ENCODE peak calls at places on chromosomes 5 and 9, in eight cellular contexts. One of them, this sample, is unnamed.

GRCh38 chr5:158178535-158178934 is 319.6 kb upstream of the CLINT1 start:
- DNase-seq in bronchial epithelial cell: no peak
- DNase-seq in heart right ventricle: no peak
- DNase-seq in mucosa of descending colon: no peak
- DNase-seq in psoas muscle: no peak
- DNase-seq in lower lobe of right lung: no peak
- DNase-seq in CD4-positive, alpha-beta T cell: no peak
- DNase-seq in HFFc6: no peak
- DNase-seq in this sample: no peak

GRCh38 chr5:4018968-4019766 is 423.5 kb downstream of the IRX1 start:
- DNase-seq in lower lobe of right lung: no peak
- DNase-seq in heart right ventricle: no peak
- DNase-seq in bronchial epithelial cell: peak
- DNase-seq in CD4-positive, alpha-beta T cell: no peak
- DNase-seq in mucosa of descending colon: no peak
- DNase-seq in psoas muscle: no peak
- DNase-seq in HFFc6: no peak
- DNase-seq in this sample: no peak

GRCh38 chr5:35815089-35815936 is 41.4 kb upstream of the IL7R start:
- DNase-seq in mucosa of descending colon: no peak
- DNase-seq in bronchial epithelial cell: peak
- DNase-seq in lower lobe of right lung: no peak
- DNase-seq in heart right ventricle: no peak
- DNase-seq in CD4-positive, alpha-beta T cell: no peak
- DNase-seq in HFFc6: peak
- DNase-seq in psoas muscle: no peak
- DNase-seq in this sample: no peak

GRCh38 chr5:136133416-136134383 is 1.1 kb downstream of the SMAD5 start:
- DNase-seq in heart right ventricle: peak
- DNase-seq in bronchial epithelial cell: peak
- DNase-seq in CD4-positive, alpha-beta T cell: no peak
- DNase-seq in mucosa of descending colon: peak
- DNase-seq in HFFc6: peak
- DNase-seq in lower lobe of right lung: peak
- DNase-seq in psoas muscle: peak
- DNase-seq in this sample: no peak

GRCh38 chr5:120817044-120817985 is 353.2 kb downstream of the PRR16 start:
- DNase-seq in HFFc6: peak
- DNase-seq in heart right ventricle: no peak
- DNase-seq in mucosa of descending colon: no peak
- DNase-seq in CD4-positive, alpha-beta T cell: no peak
- DNase-seq in lower lobe of right lung: no peak
- DNase-seq in psoas muscle: no peak
- DNase-seq in bronchial epithelial cell: peak
- DNase-seq in this sample: no peak

GRCh38 chr9:75019022-75019421 is 9.1 kb downstream of the CARNMT1 start:
- DNase-seq in CD4-positive, alpha-beta T cell: no peak
- DNase-seq in HFFc6: no peak
- DNase-seq in heart right ventricle: no peak
- DNase-seq in psoas muscle: no peak
- DNase-seq in mucosa of descending colon: no peak
- DNase-seq in lower lobe of right lung: no peak
- DNase-seq in bronchial epithelial cell: peak
- DNase-seq in this sample: no peak

GRCh38 chr5:29412979-29413378 is 1780.5 kb upstream of the CDH6 start:
- DNase-seq in HFFc6: no peak
- DNase-seq in lower lobe of right lung: no peak
- DNase-seq in CD4-positive, alpha-beta T cell: no peak
- DNase-seq in psoas muscle: no peak
- DNase-seq in bronchial epithelial cell: no peak
- DNase-seq in mucosa of descending colon: no peak
- DNase-seq in heart right ventricle: no peak
- DNase-seq in this sample: no peak

GRCh38 chr9:137056739-137057407 is 3.0 kb upstream of the ENTPD2 start:
- DNase-seq in lower lobe of right lung: no peak
- DNase-seq in mucosa of descending colon: peak
- DNase-seq in CD4-positive, alpha-beta T cell: no peak
- DNase-seq in psoas muscle: no peak
- DNase-seq in bronchial epithelial cell: no peak
- DNase-seq in heart right ventricle: no peak
- DNase-seq in HFFc6: no peak
- DNase-seq in this sample: no peak

GRCh38 chr9:32550046-32550608 is 2.0 kb upstream of the SMIM27 start:
- DNase-seq in heart right ventricle: no peak
- DNase-seq in lower lobe of right lung: no peak
- DNase-seq in CD4-positive, alpha-beta T cell: no peak
- DNase-seq in HFFc6: peak
- DNase-seq in mucosa of descending colon: no peak
- DNase-seq in psoas muscle: no peak
- DNase-seq in bronchial epithelial cell: peak
- DNase-seq in this sample: no peak
- TF ChIP-seq CTCF in heart right ventricle: no peak
- TF ChIP-seq CTCF in lower lobe of right lung: no peak
- TF ChIP-seq CTCF in CD4-positive, alpha-beta T cell: no peak
- TF ChIP-seq CTCF in HFFc6: no peak
- TF ChIP-seq CTCF in mucosa of descending colon: no peak
- TF ChIP-seq CTCF in psoas muscle: no peak
- TF ChIP-seq CTCF in bronchial epithelial cell: no peak
- TF ChIP-seq CTCF in this sample: no peak

GRCh38 chr5:166093312-166093711 is 2198.1 kb upstream of the WWC1 start:
- DNase-seq in lower lobe of right lung: no peak
- DNase-seq in CD4-positive, alpha-beta T cell: no peak
- DNase-seq in psoas muscle: no peak
- DNase-seq in bronchial epithelial cell: no peak
- DNase-seq in HFFc6: no peak
- DNase-seq in mucosa of descending colon: no peak
- DNase-seq in heart right ventricle: no peak
- DNase-seq in this sample: no peak

GRCh38 chr5:166086568-166086967 is 2204.9 kb upstream of the WWC1 start:
- DNase-seq in HFFc6: no peak
- DNase-seq in heart right ventricle: no peak
- DNase-seq in bronchial epithelial cell: no peak
- DNase-seq in lower lobe of right lung: no peak
- DNase-seq in psoas muscle: no peak
- DNase-seq in mucosa of descending colon: no peak
- DNase-seq in CD4-positive, alpha-beta T cell: no peak
- DNase-seq in this sample: no peak

GRCh38 chr5:166088389-166089039 is 2202.9 kb upstream of the WWC1 start:
- DNase-seq in psoas muscle: no peak
- DNase-seq in bronchial epithelial cell: no peak
- DNase-seq in HFFc6: no peak
- DNase-seq in mucosa of descending colon: no peak
- DNase-seq in CD4-positive, alpha-beta T cell: no peak
- DNase-seq in lower lobe of right lung: no peak
- DNase-seq in heart right ventricle: no peak
- DNase-seq in this sample: no peak

DNA sequence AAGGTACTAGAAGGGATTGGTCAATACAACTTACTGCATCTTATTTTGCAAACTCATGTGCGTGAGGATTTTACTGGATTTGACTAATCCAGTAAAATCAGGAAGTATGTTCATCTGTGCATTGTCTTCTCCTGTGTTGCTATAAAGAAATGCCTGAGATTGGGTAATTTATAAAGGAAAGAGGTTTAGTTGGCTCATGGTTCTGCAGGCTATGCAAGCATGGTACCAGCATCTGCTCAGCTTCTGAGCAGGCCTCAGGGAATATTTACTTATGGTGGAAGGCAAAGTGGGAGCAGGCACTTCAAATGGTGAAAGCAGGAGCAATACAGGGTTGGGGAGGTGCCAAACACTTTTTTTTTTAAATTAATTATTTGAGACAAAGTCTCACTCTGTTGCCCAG is 2199.5 kb upstream of the WWC1 start:
- DNase-seq in CD4-positive, alpha-beta T cell: no peak
- DNase-seq in heart right ventricle: no peak
- DNase-seq in HFFc6: no peak
- DNase-seq in bronchial epithelial cell: no peak
- DNase-seq in mucosa of descending colon: no peak
- DNase-seq in psoas muscle: no peak
- DNase-seq in lower lobe of right lung: no peak
- DNase-seq in this sample: no peak
- TF ChIP-seq CTCF in CD4-positive, alpha-beta T cell: no peak
- TF ChIP-seq CTCF in heart right ventricle: no peak
- TF ChIP-seq CTCF in HFFc6: no peak
- TF ChIP-seq CTCF in bronchial epithelial cell: no peak
- TF ChIP-seq CTCF in mucosa of descending colon: no peak
- TF ChIP-seq CTCF in psoas muscle: no peak
- TF ChIP-seq CTCF in lower lobe of right lung: no peak
- TF ChIP-seq CTCF in this sample: no peak

DNA sequence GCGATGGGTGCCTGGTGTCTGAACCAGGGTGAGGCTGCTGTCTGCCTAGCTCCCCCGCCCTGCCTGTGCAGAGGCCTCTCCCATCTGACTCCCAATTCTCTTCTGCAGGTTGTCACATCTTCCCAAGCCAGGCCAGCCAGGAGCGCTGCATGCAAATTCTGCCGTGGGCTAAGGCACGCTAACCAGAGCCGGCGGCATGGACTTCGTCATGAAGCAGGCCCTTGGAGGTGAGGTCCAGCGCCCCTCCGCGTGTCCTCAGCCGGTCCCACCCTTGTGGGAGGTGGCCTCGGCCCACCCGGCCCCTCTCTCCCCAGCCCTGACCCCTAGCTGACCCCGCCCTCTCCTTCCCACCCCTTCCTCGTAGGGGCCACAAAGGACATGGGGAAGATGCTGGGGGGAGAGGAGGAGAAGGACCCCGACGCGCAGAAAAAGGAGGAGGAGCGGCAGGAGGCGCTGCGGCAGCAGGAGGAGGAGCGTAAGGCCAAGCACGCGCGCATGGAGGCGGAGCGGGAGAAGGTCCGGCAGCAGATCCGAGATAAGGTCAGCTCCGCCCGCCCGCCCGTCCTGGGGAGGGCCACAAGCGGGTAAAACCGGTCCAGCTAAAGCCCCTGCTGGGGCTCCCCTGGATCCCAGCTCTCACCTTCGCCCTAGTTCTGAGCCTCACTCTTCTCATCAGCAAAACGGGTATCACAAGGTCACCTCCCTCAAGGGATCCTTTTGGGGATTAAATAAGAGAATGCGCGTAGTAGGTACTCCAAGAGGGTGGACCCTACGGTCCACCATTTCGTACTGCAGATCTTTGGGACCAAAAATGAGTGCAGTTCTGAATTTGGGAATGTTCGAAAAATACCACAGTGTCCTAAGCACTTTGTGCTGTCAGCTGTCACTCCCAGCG is 7.4 kb downstream of the CPLX2 start:
- DNase-seq in bronchial epithelial cell: no peak
- DNase-seq in lower lobe of right lung: no peak
- DNase-seq in heart right ventricle: no peak
- DNase-seq in HFFc6: no peak
- DNase-seq in CD4-positive, alpha-beta T cell: no peak
- DNase-seq in mucosa of descending colon: no peak
- DNase-seq in psoas muscle: no peak
- DNase-seq in this sample: no peak
- TF ChIP-seq CTCF in bronchial epithelial cell: no peak
- TF ChIP-seq CTCF in lower lobe of right lung: no peak
- TF ChIP-seq CTCF in heart right ventricle: no peak
- TF ChIP-seq CTCF in HFFc6: no peak
- TF ChIP-seq CTCF in CD4-positive, alpha-beta T cell: no peak
- TF ChIP-seq CTCF in mucosa of descending colon: no peak
- TF ChIP-seq CTCF in psoas muscle: no peak
- TF ChIP-seq CTCF in this sample: no peak

DNA sequence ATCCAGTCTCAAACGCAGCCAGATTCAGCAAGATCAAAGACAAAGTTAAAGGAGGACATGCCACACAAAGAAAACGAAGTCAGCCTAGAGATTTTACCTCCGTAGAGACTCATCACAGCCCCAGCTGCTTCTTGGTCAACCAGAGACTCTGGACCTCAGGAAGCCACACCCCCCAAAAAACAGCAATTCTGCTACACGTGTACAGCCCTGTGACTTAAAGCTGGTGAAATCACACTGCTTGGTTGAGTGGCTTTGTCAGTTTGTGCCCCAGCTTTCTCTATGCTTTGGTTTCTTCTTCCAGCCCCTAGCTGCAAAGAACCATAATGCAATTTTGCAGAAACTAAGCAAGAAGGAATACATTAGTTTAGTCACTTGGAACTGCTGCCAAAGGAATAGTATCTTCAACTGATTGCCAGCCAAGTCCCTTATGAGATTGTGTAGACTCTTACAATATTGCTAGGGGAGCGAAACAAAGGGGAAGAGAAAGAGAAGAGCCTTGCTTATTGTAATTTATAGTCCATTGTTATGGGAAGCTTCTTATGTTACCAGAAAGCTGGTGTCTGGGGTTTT is 158.8 kb upstream of the ZNF462 start:
- DNase-seq in HFFc6: no peak
- DNase-seq in heart right ventricle: no peak
- DNase-seq in bronchial epithelial cell: no peak
- DNase-seq in lower lobe of right lung: no peak
- DNase-seq in mucosa of descending colon: no peak
- DNase-seq in CD4-positive, alpha-beta T cell: no peak
- DNase-seq in psoas muscle: no peak
- DNase-seq in this sample: no peak
- TF ChIP-seq CTCF in HFFc6: no peak
- TF ChIP-seq CTCF in heart right ventricle: no peak
- TF ChIP-seq CTCF in bronchial epithelial cell: no peak
- TF ChIP-seq CTCF in lower lobe of right lung: no peak
- TF ChIP-seq CTCF in mucosa of descending colon: no peak
- TF ChIP-seq CTCF in CD4-positive, alpha-beta T cell: no peak
- TF ChIP-seq CTCF in psoas muscle: no peak
- TF ChIP-seq CTCF in this sample: no peak

DNA sequence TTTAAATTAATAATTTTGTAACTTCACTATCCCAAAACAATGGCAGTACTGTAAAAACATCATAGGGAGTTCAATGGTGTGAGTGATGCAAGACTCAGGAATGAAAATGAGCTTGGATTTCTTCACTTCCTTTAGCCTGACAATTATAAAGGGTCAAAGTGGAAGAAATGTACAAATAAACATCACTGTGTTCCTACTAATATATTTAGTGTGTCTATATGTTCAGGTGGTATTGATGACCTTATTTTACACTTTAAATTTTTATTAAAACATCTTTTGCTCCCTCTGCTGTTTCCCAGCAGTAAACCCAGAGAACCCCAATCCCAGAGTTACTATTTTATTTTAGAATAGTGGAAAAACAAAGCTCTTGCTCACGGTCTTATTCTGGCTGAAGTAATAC is 2.0 kb downstream of the LOX start:
- DNase-seq in heart right ventricle: no peak
- DNase-seq in HFFc6: peak
- DNase-seq in CD4-positive, alpha-beta T cell: no peak
- DNase-seq in bronchial epithelial cell: peak
- DNase-seq in mucosa of descending colon: no peak
- DNase-seq in psoas muscle: no peak
- DNase-seq in lower lobe of right lung: no peak
- DNase-seq in this sample: no peak
- TF ChIP-seq CTCF in heart right ventricle: no peak
- TF ChIP-seq CTCF in HFFc6: no peak
- TF ChIP-seq CTCF in CD4-positive, alpha-beta T cell: no peak
- TF ChIP-seq CTCF in bronchial epithelial cell: no peak
- TF ChIP-seq CTCF in mucosa of descending colon: no peak
- TF ChIP-seq CTCF in psoas muscle: no peak
- TF ChIP-seq CTCF in lower lobe of right lung: no peak
- TF ChIP-seq CTCF in this sample: no peak

GRCh38 chr5:110716247-110717245 is 9.9 kb downstream of the TMEM232 start:
- DNase-seq in psoas muscle: no peak
- DNase-seq in mucosa of descending colon: no peak
- DNase-seq in HFFc6: no peak
- DNase-seq in CD4-positive, alpha-beta T cell: no peak
- DNase-seq in bronchial epithelial cell: no peak
- DNase-seq in heart right ventricle: no peak
- DNase-seq in lower lobe of right lung: no peak
- DNase-seq in this sample: no peak
- TF ChIP-seq CTCF in psoas muscle: no peak
- TF ChIP-seq CTCF in mucosa of descending colon: no peak
- TF ChIP-seq CTCF in HFFc6: peak
- TF ChIP-seq CTCF in CD4-positive, alpha-beta T cell: no peak
- TF ChIP-seq CTCF in bronchial epithelial cell: no peak
- TF ChIP-seq CTCF in heart right ventricle: no peak
- TF ChIP-seq CTCF in lower lobe of right lung: no peak
- TF ChIP-seq CTCF in this sample: no peak

This sample was measured in omental fat pad.